ENCODE peak calls at places on chromosomes 5 and 9, in ten cellular contexts. M is lower lobe of right lung, H is endodermal cell, E is prostate gland, J is neural progenitor cell, V is neuronal stem cell, N is upper lobe of right lung, B is mesendoderm, X is ovary, Q is body of pancreas. U is an unnamed sample.

GRCh38 chr9:113963017-113963620 is 87.0 kb downstream of the ZNF618 start:
- DNase-seq in B (peak; percentile 73), N (no peak), H (peak; percentile 86), J (peak; percentile 76), X (no peak), M (peak; percentile 60), E (no peak), Q (peak; percentile 73), V (peak; percentile 30), U (no peak)

GRCh38 chr5:154603978-154604679 is 126.1 kb upstream of the HAND1 start:
- DNase-seq in B (peak; percentile 86), V (no peak), N (peak; percentile 82), M (peak; percentile 70), X (no peak), Q (no peak), E (no peak), H (peak; percentile 76), J (peak; percentile 40), U (peak; percentile 29)

GRCh38 chr5:154757647-154758406 is 2.6 kb downstream of the LARP1 start:
- DNase-seq in V (no peak), M (no peak), B (no peak), E (no peak), X (no peak), Q (peak; percentile 61), H (no peak), N (no peak), J (peak; percentile 22), U (no peak)

GRCh38 chr9:87327567-87328125 is 170.0 kb upstream of the DAPK1 start:
- DNase-seq in V (no peak), E (no peak), M (no peak), H (no peak), X (no peak), N (no peak), B (no peak), J (no peak), Q (no peak), U (no peak)

GRCh38 chr5:143244000-143244736 is 159.3 kb downstream of the NR3C1 start:
- DNase-seq in B (peak; percentile 72), M (no peak), V (no peak), X (no peak), Q (peak; percentile 24), H (no peak), N (no peak), E (peak; percentile 8), J (no peak), U (peak; percentile 43)

GRCh38 chr5:175617447-175617846 is 40.4 kb upstream of the HRH2 start:
- DNase-seq in N (no peak), M (no peak), B (peak; percentile 50), X (no peak), V (no peak), Q (no peak), H (peak; percentile 77), E (no peak), J (no peak), U (no peak)

GRCh38 chr9:89884356-89885083 is 279.7 kb downstream of the GADD45G start:
- DNase-seq in V (no peak), B (no peak), E (no peak), X (no peak), M (no peak), Q (no peak), H (peak; percentile 26), N (peak; percentile 30), J (no peak), U (peak; percentile 72)

GRCh38 chr9:120937127-120937526 is 10.5 kb upstream of the TRAF1 start:
- DNase-seq in M (no peak), E (no peak), J (no peak), X (peak; percentile 65), V (no peak), H (peak; percentile 21), B (no peak), Q (no peak), N (no peak), U (peak; percentile 34)

GRCh38 chr5:89037090-89037489 is 154.1 kb upstream of the MEF2C start:
- DNase-seq in X (no peak), V (no peak), H (no peak), Q (no peak), B (peak; percentile 32), J (no peak), N (no peak), M (no peak), E (no peak), U (no peak)

GRCh38 chr5:111278824-111279504 is 54.8 kb downstream of the CAMK4 start:
- DNase-seq in E (peak; percentile 46), N (peak; percentile 79), J (peak; percentile 82), X (no peak), M (peak; percentile 71), Q (peak; percentile 63), H (peak; percentile 95), V (peak; percentile 63), B (peak; percentile 79), U (peak; percentile 49)

GRCh38 chr9:1018121-1018520 is 32.0 kb upstream of the DMRT2 start:
- DNase-seq in Q (no peak), M (no peak), H (peak; percentile 81), E (no peak), X (no peak), V (no peak), J (no peak), N (no peak), B (peak; percentile 75), U (no peak)

GRCh38 chr9:81473708-81474107 is 215.6 kb downstream of the TLE1 start:
- DNase-seq in X (no peak), J (no peak), B (no peak), H (no peak), M (no peak), Q (no peak), E (no peak), V (no peak), N (no peak), U (no peak)

GRCh38 chr5:17907094-17907493 is 272.8 kb downstream of the TAF11L14 start:
- DNase-seq in M (no peak), B (no peak), Q (no peak), E (no peak), V (no peak), N (no peak), H (no peak), X (no peak), J (no peak), U (no peak)

GRCh38 chr5:53161876-53162275 is 52.3 kb upstream of the MOCS2 start:
- DNase-seq in N (no peak), M (no peak), V (no peak), H (no peak), Q (no peak), B (peak; percentile 1), X (no peak), E (no peak), J (no peak), U (no peak)

GRCh38 chr9:21764736-21765245 is 37.6 kb upstream of the MTAP start:
- DNase-seq in M (no peak), N (no peak), J (no peak), E (no peak), B (no peak), Q (no peak), X (no peak), V (no peak), H (no peak), U (no peak)

GRCh38 chr5:96936431-96937221 is 746 bp downstream of the LNPEP start:
- DNase-seq in B (peak; percentile 25), X (peak; percentile 59), E (peak; percentile 27), J (peak; percentile 60), M (peak; percentile 65), Q (peak; percentile 49), N (peak; percentile 72), V (peak; percentile 23), H (peak; percentile 78), U (peak; percentile 31)

DNA sequence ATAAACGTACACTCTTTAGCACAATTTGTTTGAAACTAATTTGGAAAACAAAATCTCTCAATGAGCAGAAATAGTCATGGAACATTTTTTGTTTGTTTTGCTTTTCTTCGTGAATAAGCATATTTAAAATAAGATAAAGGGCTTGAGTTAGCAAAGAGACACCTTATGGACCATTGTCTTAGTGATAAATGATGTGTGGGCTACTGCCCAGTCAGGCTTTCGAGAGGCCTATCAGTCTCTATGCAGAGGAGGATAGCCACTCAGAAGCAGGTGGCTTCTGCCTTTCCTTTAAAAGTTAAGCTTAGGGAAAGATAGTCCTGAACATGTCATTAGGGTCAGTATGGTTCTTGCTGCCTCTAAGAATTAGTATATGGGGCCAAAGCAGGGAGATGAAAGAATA is 2.1 kb upstream of the ARL15 start:
- DNase-seq in N (no peak), Q (no peak), V (no peak), M (no peak), H (no peak), B (no peak), E (no peak), J (no peak), X (no peak), U (no peak)
- H3K27ac ChIP-seq in N (no peak overlapping the region), Q (no peak overlapping the region), V (no peak overlapping the region), M (no peak overlapping the region), H (no peak overlapping the region), B (no peak overlapping the region), E (no peak overlapping the region), J (no peak overlapping the region), X (no peak overlapping the region), U (no peak overlapping the region)

DNA sequence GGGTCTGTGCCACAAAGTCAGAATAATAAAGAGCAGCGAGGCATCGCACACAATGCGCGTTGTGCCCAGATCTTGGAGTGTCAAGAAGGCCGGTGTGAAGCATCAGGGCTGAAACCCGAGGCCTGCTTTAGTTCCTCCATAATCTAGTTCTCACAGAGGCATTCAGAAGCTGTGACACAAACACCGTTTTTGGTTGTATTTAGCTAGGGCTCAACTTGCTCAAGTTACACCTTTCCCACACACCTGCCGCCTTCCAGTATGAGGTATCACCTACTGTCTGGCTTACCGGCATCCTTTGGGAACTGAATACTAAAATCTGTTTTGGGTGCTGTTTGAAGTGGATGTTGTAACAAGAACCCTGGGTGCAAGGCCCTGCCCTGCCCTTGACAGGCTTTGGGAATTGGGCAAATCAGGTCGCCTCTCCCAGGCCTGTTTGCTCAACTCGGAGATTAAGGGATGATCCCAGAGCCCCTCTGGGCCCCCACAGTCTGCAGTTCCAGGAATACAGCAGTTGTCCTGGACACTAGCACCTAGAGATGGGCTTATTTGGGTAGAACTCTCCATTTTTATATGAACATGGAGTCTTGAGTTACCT is 27.0 kb downstream of the SLC25A25 start:
- DNase-seq in Q (no peak), V (no peak), M (peak; percentile 32), N (no peak), B (no peak), E (no peak), H (no peak), X (no peak), J (no peak), U (no peak)
- H3K4me1 ChIP-seq in Q (peaks cover 57% of the 10 kb centered on the region), V (peaks cover 54% of the 10 kb centered on the region), M (peaks cover 87% of the 10 kb centered on the region), N (peaks cover 80% of the 10 kb centered on the region), B (peaks cover 13% of the 10 kb centered on the region), E (peaks cover 32% of the 10 kb centered on the region), H (peaks cover 19% of the 10 kb centered on the region), X (peaks cover 45% of the 10 kb centered on the region), J (peaks cover 34% of the 10 kb centered on the region), U (peaks cover 95% of the 10 kb centered on the region)

DNA sequence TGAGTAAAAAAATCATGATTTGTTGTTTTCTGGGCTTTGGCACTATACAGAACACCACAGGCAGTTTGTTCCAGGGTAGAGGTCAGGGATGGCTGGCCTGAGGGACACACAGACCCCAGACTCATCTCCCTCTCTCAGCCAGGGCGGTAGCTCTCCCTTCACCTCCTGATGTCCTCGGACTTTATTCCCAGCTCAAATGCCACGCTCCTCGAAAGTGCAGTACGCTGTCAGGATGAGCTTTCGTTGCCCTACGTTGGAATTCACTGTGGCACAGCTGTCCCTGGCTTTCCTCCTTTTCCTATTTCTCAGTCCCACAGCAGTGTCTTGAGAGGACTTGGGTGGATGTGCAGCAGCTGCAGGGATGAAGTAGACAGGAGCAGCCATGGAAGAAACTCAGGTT is 15.7 kb upstream of the MGAT1 start:
- DNase-seq in V (no peak), H (peak; percentile 23), N (no peak), J (no peak), E (no peak), M (no peak), B (no peak), Q (no peak), X (no peak), U (no peak)
- H3K27ac ChIP-seq in V (no peak overlapping the region), H (no peak overlapping the region), N (peak overlapping the region; percentile 97), J (no peak overlapping the region), E (peak overlapping the region; percentile 28), M (peak overlapping the region; percentile 99), B (no peak overlapping the region), Q (peak overlapping the region; percentile 72), X (peak overlapping the region; percentile 66), U (peak overlapping the region; percentile 100)

GRCh38 chr9:131668439-131669233 is 71.2 kb downstream of the RAPGEF1 start:
- DNase-seq in X (no peak), B (no peak), V (no peak), J (no peak), H (peak; percentile 63), Q (no peak), E (no peak), M (no peak), N (peak; percentile 69), U (no peak)
- H3K4me1 ChIP-seq in X (peaks cover 8% of the 10 kb centered on the region), B (peaks cover 26% of the 10 kb centered on the region), V (peaks cover 18% of the 10 kb centered on the region), J (peaks cover 31% of the 10 kb centered on the region), H (peaks cover 26% of the 10 kb centered on the region), Q (peaks cover 36% of the 10 kb centered on the region), E (peaks cover 9% of the 10 kb centered on the region), M (peaks cover 85% of the 10 kb centered on the region), N (peaks cover 72% of the 10 kb centered on the region), U (peaks cover 99% of the 10 kb centered on the region)

U was measured in left ventricle myocardium inferior.